ENCODE peak calls at places on chromosomes 6 and 20, in seven cellular contexts. H, T, O, N, J, S and Z are unnamed samples.

GRCh38 chr6:38337819-38338465 is 301.8 kb downstream of the BTBD9 start:
- DNase-seq in H (peak; percentile 70), N (peak; percentile 63), S (no peak), O (no peak), T (no peak), J (no peak), Z (no peak)

GRCh38 chr6:27872634-27873028 is 39.6 kb downstream of the OR2B2 start:
- DNase-seq in J (no peak), N (no peak), H (no peak), T (no peak), S (no peak), O (no peak), Z (no peak)

GRCh38 chr6:78771619-78772018 is 95.7 kb upstream of the IRAK1BP1 start:
- DNase-seq in N (no peak), O (no peak), S (no peak), H (no peak), J (no peak), T (no peak), Z (no peak)

GRCh38 chr6:900716-901605 is 208.0 kb upstream of the EXOC2 start:
- DNase-seq in S (peak; percentile 74), O (no peak), J (no peak), N (no peak), T (no peak), H (no peak), Z (no peak)

GRCh38 chr6:53634184-53634631 is 31.3 kb downstream of the KLHL31 start:
- DNase-seq in S (no peak), N (no peak), T (peak; percentile 45), O (no peak), H (no peak), J (no peak), Z (no peak)

GRCh38 chr6:89784838-89785237 is 34.8 kb downstream of the MDN1 start:
- DNase-seq in J (no peak), T (no peak), H (no peak), O (no peak), S (no peak), N (no peak), Z (no peak)

GRCh38 chr20:58829531-58829941 is 21.2 kb downstream of the GNAS-AS1 start:
- DNase-seq in T (no peak), H (peak; percentile 65), S (peak; percentile 50), O (no peak), N (peak; percentile 18), J (no peak), Z (no peak)

GRCh38 chr6:13248053-13248452 is 80.3 kb downstream of the TBC1D7 start:
- DNase-seq in T (no peak), H (peak; percentile 84), N (no peak), J (no peak), O (peak; percentile 50), S (no peak), Z (no peak)

GRCh38 chr6:139006470-139006869 is 18.4 kb upstream of the REPS1 start:
- DNase-seq in H (no peak), T (no peak), N (no peak), O (no peak), S (no peak), J (no peak), Z (no peak)

GRCh38 chr6:139500977-139501376 is 126.5 kb upstream of the CITED2 start:
- DNase-seq in T (no peak), N (peak; percentile 23), J (no peak), S (no peak), H (no peak), O (no peak), Z (no peak)

GRCh38 chr6:170048615-170049256 is 242.1 kb downstream of the DLL1 start:
- DNase-seq in J (peak; percentile 39), S (no peak), O (no peak), N (peak; percentile 45), T (no peak), H (no peak), Z (no peak)

GRCh38 chr20:16028923-16029322 is 544.3 kb downstream of the KIF16B start:
- DNase-seq in S (no peak), J (no peak), N (no peak), O (no peak), H (no peak), T (peak; percentile 65), Z (no peak)

GRCh38 chr6:142463988-142464387 is 162.2 kb downstream of the ADGRG6 start:
- DNase-seq in O (no peak), S (no peak), T (no peak), H (no peak), N (no peak), J (no peak), Z (no peak)

GRCh38 chr20:33318096-33318429 is 35.0 kb downstream of the BPIFB1 start:
- DNase-seq in H (no peak), J (no peak), T (no peak), N (no peak), S (no peak), O (peak; percentile 42), Z (no peak)
- TF ChIP-seq CTCF in H (no peak), J (no peak), T (no peak), N (no peak), S (no peak), O (peak; percentile 12), Z (no peak)

GRCh38 chr6:43718387-43719105 is 31.0 kb upstream of the MRPS18A start:
- DNase-seq in J (no peak), H (no peak), N (no peak), S (no peak), O (no peak), T (no peak), Z (no peak)
- TF ChIP-seq CTCF in J (no peak), H (no peak), N (no peak), S (no peak), O (no peak), T (no peak), Z (no peak)

DNA sequence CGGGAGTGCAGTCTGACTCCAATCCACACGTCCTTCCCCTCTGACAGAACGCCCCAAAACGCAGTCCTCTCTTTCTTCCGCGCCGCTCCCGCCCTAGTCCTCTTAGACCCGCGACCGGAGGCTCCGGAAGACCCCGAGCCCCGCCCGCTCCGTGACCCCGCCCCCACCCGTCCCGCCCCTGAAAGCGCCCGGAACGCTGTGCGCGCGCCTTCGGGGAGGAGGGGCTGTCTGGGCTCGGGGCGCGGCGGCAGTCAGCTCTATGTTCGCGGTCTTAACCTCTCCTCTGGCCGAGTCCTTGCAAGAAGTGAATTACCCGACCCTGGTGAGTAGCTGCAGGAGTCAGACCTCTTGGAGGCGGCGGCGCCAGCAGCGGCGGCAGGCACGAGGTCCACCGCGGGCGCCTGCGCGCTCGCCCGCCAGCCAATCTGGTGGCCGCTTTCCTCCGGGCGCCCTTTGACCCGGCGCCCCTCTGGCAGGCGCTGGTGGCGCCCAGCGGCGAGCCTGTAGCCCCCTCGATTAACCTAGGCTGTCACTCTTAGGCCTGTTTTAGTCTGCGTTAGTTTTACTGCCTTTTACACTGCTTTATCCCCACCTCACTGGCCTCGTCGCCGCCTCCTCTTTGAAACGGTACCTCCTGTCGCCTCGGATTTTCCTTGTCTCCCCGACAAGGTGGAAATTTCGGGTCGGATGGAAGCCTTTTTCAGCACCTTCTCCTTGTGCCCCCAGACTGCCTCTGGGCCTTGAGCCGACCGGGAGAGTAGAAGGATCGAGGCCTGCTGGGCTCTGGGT is at the start of gene MANEA:
- DNase-seq in N (peak; percentile 85), J (peak; percentile 80), H (peak; percentile 87), T (peak; percentile 92), O (peak; percentile 83), S (peak; percentile 83), Z (peak; percentile 65)
- TF ChIP-seq CTCF in N (no peak), J (no peak), H (no peak), T (peak; percentile 3), O (no peak), S (no peak), Z (no peak)

DNA sequence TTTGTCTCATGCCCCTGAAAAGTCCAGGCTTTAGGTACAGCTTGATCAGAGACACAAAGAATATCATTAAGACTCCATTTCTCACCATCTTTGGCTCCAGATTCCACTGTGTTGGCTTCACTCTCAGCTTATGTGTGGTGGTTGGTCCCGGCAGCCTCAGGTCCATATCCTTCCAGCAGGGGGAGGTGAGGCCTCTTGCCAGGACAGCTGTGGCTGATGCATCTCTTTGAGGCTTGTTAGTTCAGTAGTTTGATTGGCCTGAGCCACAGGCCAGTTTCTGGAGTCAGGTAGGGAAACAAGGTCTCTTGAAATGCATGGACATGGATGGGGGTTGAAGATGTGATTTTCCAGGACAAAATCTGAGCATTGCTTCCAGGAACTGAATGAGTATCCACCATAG is 62.4 kb downstream of the JAG1 start:
- DNase-seq in J (peak; percentile 55), H (peak; percentile 47), T (peak; percentile 62), O (peak; percentile 79), N (peak; percentile 73), S (peak; percentile 75), Z (no peak)
- TF ChIP-seq CTCF in J (peak; percentile 52), H (peak; percentile 50), T (peak; percentile 54), O (peak; percentile 76), N (peak; percentile 62), S (peak; percentile 21), Z (peak; percentile 56)

DNA sequence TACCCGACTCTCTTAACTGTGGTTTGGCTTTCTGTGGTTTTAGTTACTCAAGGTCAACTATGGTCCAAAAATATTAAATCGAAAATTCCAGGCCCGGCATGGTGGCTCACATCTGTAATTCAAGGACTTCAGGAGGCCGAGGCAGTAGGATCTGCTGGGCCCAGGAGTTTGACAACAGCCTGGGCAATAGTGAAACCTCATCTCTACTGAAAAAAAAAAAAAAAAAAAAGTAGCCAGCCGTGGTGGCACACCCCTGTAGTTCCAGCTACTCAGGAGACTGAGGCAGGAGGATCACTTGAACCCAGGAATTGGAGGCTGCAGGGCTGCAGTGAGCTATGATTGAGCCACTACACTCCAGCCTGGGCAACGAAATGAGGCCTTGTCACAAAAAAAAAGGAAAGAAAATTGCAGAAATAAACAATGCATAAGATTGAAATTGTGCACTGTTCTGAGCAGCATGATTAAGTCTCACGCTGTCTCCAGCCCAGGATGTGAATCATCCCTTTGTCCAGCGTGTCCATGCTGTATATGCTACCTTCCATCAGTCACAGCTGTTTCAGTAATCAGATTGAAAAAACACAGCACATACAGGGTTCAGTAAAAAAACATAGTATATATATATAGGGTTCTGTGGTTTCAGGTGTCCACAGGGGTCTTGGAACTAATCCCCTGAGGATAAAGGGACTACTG is 40.7 kb downstream of the RGS17 start:
- DNase-seq in N (peak; percentile 94), S (no peak), T (no peak), H (peak; percentile 90), J (no peak), O (no peak), Z (no peak)
- TF ChIP-seq CTCF in N (no peak), S (no peak), T (no peak), H (no peak), J (no peak), O (no peak), Z (no peak)

GRCh38 chr6:23537828-23538227 is 588.2 kb upstream of the NRSN1 start:
- DNase-seq in J (no peak), N (no peak), H (no peak), S (no peak), T (no peak), O (no peak), Z (no peak)
- TF ChIP-seq CTCF in J (no peak), N (no peak), H (no peak), S (no peak), T (no peak), O (no peak), Z (no peak)